ENCODE peak calls at places on chromosome 1, in seven cellular contexts. M is heart right ventricle, E is lower lobe of right lung, S is AG10803, W is AG04449, O is spleen, X is psoas muscle. R is an unnamed sample.

GRCh38 chr1:78033797-78034172 is 12.0 kb upstream of the GIPC2 start:
- DNase-seq in M (no peak), E (no peak), S (no peak), W (no peak), O (no peak), X (no peak), R (no peak)

GRCh38 chr1:242710847-242711246 is 186.3 kb upstream of the PLD5 start:
- DNase-seq in M (no peak), E (no peak), S (no peak), W (no peak), O (no peak), X (no peak), R (no peak)

GRCh38 chr1:51063121-51063520 is 38.9 kb upstream of the C1orf185 start:
- DNase-seq in M (no peak), E (no peak), S (peak), W (peak), O (no peak), X (no peak), R (peak)

GRCh38 chr1:84940481-84940880 is 47.5 kb upstream of the LPAR3 start:
- DNase-seq in M (no peak), E (no peak), S (no peak), W (no peak), O (no peak), X (no peak), R (no peak)

GRCh38 chr1:223711173-223711572 is 1.2 kb upstream of the CAPN2 start:
- DNase-seq in M (no peak), E (no peak), S (peak), W (no peak), O (no peak), X (no peak), R (no peak)

GRCh38 chr1:56327195-56327594 is 252.2 kb downstream of the PLPP3 start:
- DNase-seq in M (no peak), E (no peak), S (no peak), W (no peak), O (no peak), X (no peak), R (no peak)

GRCh38 chr1:42953182-42954180 is 5.2 kb downstream of the SLC2A1 start:
- DNase-seq in M (no peak), E (no peak), S (no peak), W (no peak), O (no peak), X (no peak), R (no peak)

GRCh38 chr1:30822966-30823581 is 65.5 kb upstream of the LAPTM5 start:
- DNase-seq in M (no peak), E (no peak), S (peak), W (no peak), O (no peak), X (no peak), R (no peak)

GRCh38 chr1:80349218-80349617 is 1342.7 kb upstream of the ADGRL4 start:
- DNase-seq in M (no peak), E (no peak), S (no peak), W (no peak), O (no peak), X (no peak), R (no peak)

GRCh38 chr1:47189844-47190562 is at the start of gene PDZK1IP1:
- DNase-seq in M (peak), E (peak), S (peak), W (no peak), O (peak), X (peak), R (peak)

GRCh38 chr1:156627313-156627880 is 8.2 kb downstream of the HAPLN2 start:
- DNase-seq in M (peak), E (no peak), S (peak), W (no peak), O (no peak), X (no peak), R (no peak)

GRCh38 chr1:171740356-171740863 is 1.5 kb downstream of the VAMP4 start:
- DNase-seq in M (no peak), E (no peak), S (peak), W (no peak), O (no peak), X (no peak), R (no peak)

GRCh38 chr1:112508242-112509004 is at the start of gene WNT2B:
- DNase-seq in M (no peak), E (peak), S (no peak), W (no peak), O (peak), X (no peak), R (no peak)

GRCh38 chr1:10791117-10791951 is 5.1 kb downstream of the CASZ1 start:
- DNase-seq in M (no peak), E (no peak), S (no peak), W (no peak), O (no peak), X (no peak), R (no peak)

GRCh38 chr1:161088587-161089110 is 709 bp downstream of the NECTIN4 start:
- DNase-seq in M (no peak), E (no peak), S (peak), W (no peak), O (no peak), X (peak), R (no peak)

GRCh38 chr1:201941420-201942128 is 4.8 kb downstream of the LMOD1 start:
- DNase-seq in M (no peak), E (no peak), S (no peak), W (no peak), O (no peak), X (peak), R (no peak)

DNA sequence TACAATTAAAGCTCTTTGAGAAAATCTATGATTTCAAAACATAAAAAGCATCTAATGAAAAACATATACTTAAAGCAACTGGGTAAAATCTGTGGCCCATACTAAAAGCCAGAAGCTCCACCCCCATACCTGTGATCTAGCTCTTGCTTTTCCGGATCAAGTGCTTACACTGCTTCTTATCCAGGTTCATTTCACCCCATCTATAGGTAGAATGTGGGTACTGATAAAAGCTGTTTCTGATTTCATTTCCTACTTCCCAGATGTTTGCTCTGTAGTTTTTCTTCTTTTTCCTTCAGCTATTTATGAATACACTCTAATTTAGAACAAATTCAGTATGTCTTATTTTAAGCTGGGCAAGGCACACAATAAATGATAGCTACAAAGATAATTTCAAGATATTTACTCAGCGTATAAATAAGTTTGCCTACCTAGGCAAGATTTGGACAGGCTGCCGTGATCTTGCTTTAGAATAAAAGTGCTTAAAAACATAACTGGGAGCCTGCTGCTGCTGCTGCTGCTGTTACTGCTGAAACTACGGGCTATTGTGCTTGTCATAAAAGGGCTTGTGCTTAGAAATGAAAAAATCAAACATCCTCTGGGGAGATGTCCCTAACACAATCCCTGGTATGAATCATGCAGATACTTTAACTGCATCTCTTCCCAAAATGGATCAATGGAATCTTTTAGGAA is 2.1 kb downstream of the SIPA1L2 start:
- DNase-seq in M (no peak), E (no peak), S (peak), W (no peak), O (no peak), X (no peak), R (no peak)
- H3K4me3 ChIP-seq in M (peak), E (peak), S (peak), W (peak), O (no peak), X (peak), R (no peak)

DNA sequence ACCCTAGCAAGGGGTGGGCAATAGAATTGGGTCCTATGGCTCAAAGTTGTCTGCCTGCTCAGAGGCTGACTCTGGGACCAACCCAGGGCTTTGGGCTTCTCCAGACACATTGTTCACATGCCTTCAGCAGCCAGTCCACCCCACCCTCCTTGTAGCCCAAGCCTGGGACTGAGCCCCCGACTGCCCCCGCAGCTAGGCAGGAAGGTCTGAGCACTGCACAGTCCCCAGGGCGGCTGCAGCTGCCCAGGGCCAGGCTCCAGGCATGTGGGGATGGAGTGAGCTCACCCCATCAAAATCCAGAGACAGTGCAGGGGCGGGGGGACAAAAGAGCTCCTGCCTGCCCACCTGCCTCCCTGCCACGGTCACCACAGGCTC is 35.6 kb downstream of the HSPG2 start:
- DNase-seq in M (no peak), E (no peak), S (peak), W (no peak), O (peak), X (peak), R (no peak)
- TF ChIP-seq CTCF in M (no peak), E (no peak), S (peak), W (peak), O (no peak), X (no peak), R (peak)

GRCh38 chr1:101233495-101233894 is 3.3 kb upstream of the S1PR1 start:
- DNase-seq in M (no peak), E (no peak), S (no peak), W (no peak), O (no peak), X (no peak), R (no peak)

GRCh38 chr1:101228424-101229134 is 8.2 kb upstream of the S1PR1 start:
- DNase-seq in M (no peak), E (no peak), S (no peak), W (no peak), O (no peak), X (no peak), R (no peak)

GRCh38 chr1:101221945-101222429 is 14.8 kb upstream of the S1PR1 start:
- DNase-seq in M (no peak), E (no peak), S (no peak), W (no peak), O (no peak), X (no peak), R (no peak)

GRCh38 chr1:101227837-101228236 is 9.0 kb upstream of the S1PR1 start:
- DNase-seq in M (no peak), E (no peak), S (no peak), W (no peak), O (no peak), X (no peak), R (no peak)
- H3K4me3 ChIP-seq in M (no peak), E (no peak), S (no peak), W (no peak), O (no peak), X (no peak), R (no peak)

GRCh38 chr1:117707371-117707770 is 101.5 kb downstream of the TENT5C start:
- DNase-seq in M (no peak), E (no peak), S (no peak), W (no peak), O (no peak), X (no peak), R (no peak)

GRCh38 chr1:117709398-117709797 is 103.5 kb downstream of the TENT5C start:
- DNase-seq in M (no peak), E (no peak), S (no peak), W (no peak), O (no peak), X (no peak), R (no peak)

GRCh38 chr1:117712598-117712997 is 106.8 kb downstream of the TENT5C start:
- DNase-seq in M (no peak), E (no peak), S (no peak), W (no peak), O (no peak), X (no peak), R (no peak)

GRCh38 chr1:117708323-117709288 is 102.8 kb downstream of the TENT5C start:
- DNase-seq in M (no peak), E (no peak), S (no peak), W (no peak), O (no peak), X (no peak), R (no peak)

GRCh38 chr1:117710710-117711109 is 104.9 kb downstream of the TENT5C start:
- DNase-seq in M (no peak), E (no peak), S (no peak), W (no peak), O (no peak), X (no peak), R (no peak)
- TF ChIP-seq CTCF in M (peak), E (no peak), S (peak), W (peak), O (no peak), X (no peak), R (peak)

GRCh38 chr1:23370270-23370743 is 671 bp upstream of the ZNF436 start:
- DNase-seq in M (no peak), E (no peak), S (peak), W (no peak), O (no peak), X (no peak), R (no peak)
- H3K4me3 ChIP-seq in M (no peak), E (peak), S (peak), W (peak), O (no peak), X (peak), R (peak)

GRCh38 chr1:210003501-210003900 is 65.5 kb downstream of the SYT14 start:
- DNase-seq in M (no peak), E (no peak), S (peak), W (no peak), O (no peak), X (no peak), R (no peak)

GRCh38 chr1:209996348-209996747 is 58.3 kb downstream of the SYT14 start:
- DNase-seq in M (no peak), E (no peak), S (no peak), W (no peak), O (no peak), X (no peak), R (no peak)

GRCh38 chr1:209999005-209999404 is 61.0 kb downstream of the SYT14 start:
- DNase-seq in M (no peak), E (no peak), S (no peak), W (no peak), O (no peak), X (no peak), R (no peak)

DNA sequence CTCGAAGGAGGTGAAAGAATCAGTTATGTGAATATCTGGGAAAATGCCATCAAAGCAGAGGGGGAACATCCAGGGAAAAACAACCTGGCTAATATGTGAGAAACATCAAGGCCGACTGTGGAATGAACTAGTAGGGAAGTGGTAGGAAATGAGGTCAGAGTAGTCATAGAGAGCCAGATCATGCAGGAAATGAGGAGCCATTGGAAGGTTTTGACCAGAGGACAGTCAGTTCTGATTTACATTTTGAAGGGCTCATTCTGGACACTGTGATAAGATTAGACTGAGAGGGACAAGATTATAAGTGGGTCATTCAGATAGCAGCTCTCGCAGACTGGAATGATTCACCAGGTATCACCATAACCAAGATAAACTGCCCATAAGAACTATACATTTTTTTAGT is 63.7 kb downstream of the SYT14 start:
- DNase-seq in M (no peak), E (no peak), S (no peak), W (no peak), O (no peak), X (no peak), R (no peak)
- TF ChIP-seq CTCF in M (no peak), E (no peak), S (no peak), W (no peak), O (no peak), X (no peak), R (no peak)

GRCh38 chr1:207811920-207812720 is 60.3 kb downstream of the CD46 start:
- DNase-seq in M (peak), E (peak), S (no peak), W (no peak), O (no peak), X (peak), R (no peak)
- H3K4me3 ChIP-seq in M (no peak), E (peak), S (no peak), W (no peak), O (no peak), X (peak), R (no peak)

R was measured in BJ.